ENCODE peak calls at places on chromosomes 3 and 15, in six cellular contexts. One of them, this sample, is unnamed.
A peak's percentile ranks its signal among the peaks of the same experiment; 100 is the strongest.

GRCh38 chr3:72044231-72044935 is 259.4 kb upstream of the PROK2 start:
- DNase-seq in K562: peak; percentile 7
- DNase-seq in HepG2: no peak
- DNase-seq in SK-N-SH: no peak
- DNase-seq in H1: no peak
- DNase-seq in HL-60: no peak
- DNase-seq in this sample: no peak

GRCh38 chr15:52121896-52122295 is 9.3 kb upstream of the BCL2L10 start:
- DNase-seq in HepG2: no peak
- DNase-seq in K562: no peak
- DNase-seq in SK-N-SH: no peak
- DNase-seq in HL-60: no peak
- DNase-seq in H1: no peak
- DNase-seq in this sample: no peak

GRCh38 chr15:66936115-66936863 is 129.1 kb upstream of the SMAD3 start:
- DNase-seq in HL-60: no peak
- DNase-seq in SK-N-SH: peak; percentile 55
- DNase-seq in H1: no peak
- DNase-seq in HepG2: no peak
- DNase-seq in K562: no peak
- DNase-seq in this sample: no peak

GRCh38 chr3:109930592-109930991 is 593.2 kb upstream of the DPPA4 start:
- DNase-seq in SK-N-SH: no peak
- DNase-seq in HepG2: no peak
- DNase-seq in HL-60: no peak
- DNase-seq in K562: no peak
- DNase-seq in H1: no peak
- DNase-seq in this sample: no peak

GRCh38 chr15:62606376-62607164 is 436.0 kb upstream of the TPM1 start:
- DNase-seq in SK-N-SH: no peak
- DNase-seq in HepG2: no peak
- DNase-seq in H1: no peak
- DNase-seq in HL-60: no peak
- DNase-seq in K562: no peak
- DNase-seq in this sample: no peak

GRCh38 chr3:129313983-129314756 is 35.5 kb downstream of the HMCES start:
- DNase-seq in H1: no peak
- DNase-seq in SK-N-SH: peak; percentile 34
- DNase-seq in HepG2: peak; percentile 85
- DNase-seq in HL-60: no peak
- DNase-seq in K562: no peak
- DNase-seq in this sample: no peak

GRCh38 chr3:71064288-71064975 is 519.1 kb downstream of the FOXP1 start:
- DNase-seq in K562: peak; percentile 80
- DNase-seq in SK-N-SH: peak; percentile 89
- DNase-seq in HepG2: peak; percentile 63
- DNase-seq in HL-60: peak; percentile 39
- DNase-seq in H1: no peak
- DNase-seq in this sample: no peak

GRCh38 chr15:40957581-40958051 is 4.3 kb downstream of the CHAC1 start:
- DNase-seq in HepG2: no peak
- DNase-seq in SK-N-SH: peak; percentile 66
- DNase-seq in K562: no peak
- DNase-seq in H1: no peak
- DNase-seq in HL-60: no peak
- DNase-seq in this sample: no peak

GRCh38 chr3:188900421-188900941 is 271.3 kb upstream of the TPRG1 start:
- DNase-seq in HepG2: no peak
- DNase-seq in H1: no peak
- DNase-seq in K562: no peak
- DNase-seq in SK-N-SH: no peak
- DNase-seq in HL-60: no peak
- DNase-seq in this sample: no peak

GRCh38 chr3:36709281-36709680 is 55.1 kb downstream of the DCLK3 start:
- DNase-seq in K562: no peak
- DNase-seq in HL-60: no peak
- DNase-seq in HepG2: no peak
- DNase-seq in H1: no peak
- DNase-seq in SK-N-SH: no peak
- DNase-seq in this sample: no peak

GRCh38 chr3:36714343-36714742 is 50.0 kb downstream of the DCLK3 start:
- DNase-seq in HepG2: no peak
- DNase-seq in HL-60: no peak
- DNase-seq in H1: no peak
- DNase-seq in SK-N-SH: no peak
- DNase-seq in K562: no peak
- DNase-seq in this sample: no peak

GRCh38 chr3:36709826-36710365 is 54.5 kb downstream of the DCLK3 start:
- DNase-seq in SK-N-SH: no peak
- DNase-seq in H1: no peak
- DNase-seq in HL-60: no peak
- DNase-seq in HepG2: no peak
- DNase-seq in K562: no peak
- DNase-seq in this sample: no peak

GRCh38 chr3:36710606-36711005 is 53.7 kb downstream of the DCLK3 start:
- DNase-seq in K562: no peak
- DNase-seq in H1: no peak
- DNase-seq in SK-N-SH: no peak
- DNase-seq in HepG2: no peak
- DNase-seq in HL-60: no peak
- DNase-seq in this sample: no peak

GRCh38 chr3:36713904-36714303 is 50.4 kb downstream of the DCLK3 start:
- DNase-seq in K562: no peak
- DNase-seq in H1: no peak
- DNase-seq in SK-N-SH: no peak
- DNase-seq in HL-60: no peak
- DNase-seq in HepG2: no peak
- DNase-seq in this sample: no peak
- TF ChIP-seq GABPA in K562: no peak
- TF ChIP-seq GABPA in H1: no peak
- TF ChIP-seq GABPA in SK-N-SH: no peak
- TF ChIP-seq GABPA in HL-60: no peak
- TF ChIP-seq GABPA in HepG2: no peak
- TF ChIP-seq GABPA in this sample: no peak

GRCh38 chr3:138049157-138049919 is 39.4 kb downstream of the CLDN18 start:
- DNase-seq in SK-N-SH: no peak
- DNase-seq in HL-60: no peak
- DNase-seq in H1: no peak
- DNase-seq in K562: peak; percentile 9
- DNase-seq in HepG2: no peak
- DNase-seq in this sample: no peak

GRCh38 chr3:138054057-138054456 is 44.1 kb downstream of the CLDN18 start:
- DNase-seq in H1: no peak
- DNase-seq in HL-60: no peak
- DNase-seq in K562: no peak
- DNase-seq in HepG2: no peak
- DNase-seq in SK-N-SH: no peak
- DNase-seq in this sample: no peak

GRCh38 chr3:138057384-138057783 is 47.4 kb downstream of the CLDN18 start:
- DNase-seq in K562: no peak
- DNase-seq in H1: no peak
- DNase-seq in HL-60: no peak
- DNase-seq in HepG2: no peak
- DNase-seq in SK-N-SH: no peak
- DNase-seq in this sample: no peak

GRCh38 chr3:138047596-138048195 is 37.7 kb downstream of the CLDN18 start:
- DNase-seq in HepG2: no peak
- DNase-seq in SK-N-SH: no peak
- DNase-seq in HL-60: no peak
- DNase-seq in K562: no peak
- DNase-seq in H1: no peak
- DNase-seq in this sample: no peak

GRCh38 chr3:138051946-138052802 is 42.2 kb downstream of the CLDN18 start:
- DNase-seq in H1: no peak
- DNase-seq in K562: peak; percentile 16
- DNase-seq in SK-N-SH: peak; percentile 34
- DNase-seq in HepG2: peak; percentile 28
- DNase-seq in HL-60: peak; percentile 16
- DNase-seq in this sample: no peak
- TF ChIP-seq GABPA in H1: no peak
- TF ChIP-seq GABPA in K562: no peak
- TF ChIP-seq GABPA in SK-N-SH: no peak
- TF ChIP-seq GABPA in HepG2: no peak
- TF ChIP-seq GABPA in HL-60: no peak
- TF ChIP-seq GABPA in this sample: no peak

GRCh38 chr3:159804726-159805410 is 183.8 kb upstream of the IL12A start:
- DNase-seq in HepG2: peak; percentile 73
- DNase-seq in H1: peak; percentile 49
- DNase-seq in SK-N-SH: peak; percentile 71
- DNase-seq in HL-60: peak; percentile 53
- DNase-seq in K562: peak; percentile 35
- DNase-seq in this sample: no peak
- TF ChIP-seq GABPA in HepG2: no peak
- TF ChIP-seq GABPA in H1: no peak
- TF ChIP-seq GABPA in SK-N-SH: no peak
- TF ChIP-seq GABPA in HL-60: no peak
- TF ChIP-seq GABPA in K562: no peak
- TF ChIP-seq GABPA in this sample: no peak

GRCh38 chr3:112089956-112090898 is 4.0 kb downstream of the C3orf52 start:
- DNase-seq in HepG2: no peak
- DNase-seq in HL-60: no peak
- DNase-seq in H1: no peak
- DNase-seq in K562: no peak
- DNase-seq in SK-N-SH: no peak
- DNase-seq in this sample: no peak
- TF ChIP-seq GABPA in HepG2: no peak
- TF ChIP-seq GABPA in HL-60: no peak
- TF ChIP-seq GABPA in H1: no peak
- TF ChIP-seq GABPA in K562: no peak
- TF ChIP-seq GABPA in SK-N-SH: no peak
- TF ChIP-seq GABPA in this sample: no peak

GRCh38 chr3:101158374-101158773 is 162.0 kb downstream of the IMPG2 start:
- DNase-seq in HL-60: no peak
- DNase-seq in H1: no peak
- DNase-seq in SK-N-SH: no peak
- DNase-seq in HepG2: no peak
- DNase-seq in K562: no peak
- DNase-seq in this sample: no peak

GRCh38 chr3:101159478-101159877 is 160.9 kb downstream of the IMPG2 start:
- DNase-seq in H1: no peak
- DNase-seq in HL-60: no peak
- DNase-seq in HepG2: no peak
- DNase-seq in SK-N-SH: no peak
- DNase-seq in K562: no peak
- DNase-seq in this sample: no peak

GRCh38 chr3:101166150-101166549 is 154.2 kb downstream of the IMPG2 start:
- DNase-seq in HL-60: no peak
- DNase-seq in SK-N-SH: no peak
- DNase-seq in HepG2: no peak
- DNase-seq in H1: no peak
- DNase-seq in K562: no peak
- DNase-seq in this sample: no peak

GRCh38 chr3:101167341-101167740 is 153.0 kb downstream of the IMPG2 start:
- DNase-seq in SK-N-SH: no peak
- DNase-seq in HepG2: no peak
- DNase-seq in HL-60: no peak
- DNase-seq in H1: no peak
- DNase-seq in K562: no peak
- DNase-seq in this sample: no peak

GRCh38 chr3:101163554-101163953 is 156.8 kb downstream of the IMPG2 start:
- DNase-seq in HepG2: no peak
- DNase-seq in K562: no peak
- DNase-seq in H1: no peak
- DNase-seq in HL-60: no peak
- DNase-seq in SK-N-SH: no peak
- DNase-seq in this sample: no peak
- TF ChIP-seq GABPA in HepG2: no peak
- TF ChIP-seq GABPA in K562: no peak
- TF ChIP-seq GABPA in H1: no peak
- TF ChIP-seq GABPA in HL-60: no peak
- TF ChIP-seq GABPA in SK-N-SH: no peak
- TF ChIP-seq GABPA in this sample: no peak

GRCh38 chr3:194145702-194146101 is 9.8 kb downstream of the HES1 start:
- DNase-seq in HepG2: no peak
- DNase-seq in HL-60: no peak
- DNase-seq in H1: no peak
- DNase-seq in K562: no peak
- DNase-seq in SK-N-SH: no peak
- DNase-seq in this sample: no peak

GRCh38 chr3:194148383-194148782 is 12.4 kb downstream of the HES1 start:
- DNase-seq in H1: no peak
- DNase-seq in HL-60: no peak
- DNase-seq in K562: no peak
- DNase-seq in HepG2: no peak
- DNase-seq in SK-N-SH: peak; percentile 32
- DNase-seq in this sample: no peak

GRCh38 chr3:194147679-194148078 is 11.7 kb downstream of the HES1 start:
- DNase-seq in HL-60: no peak
- DNase-seq in K562: no peak
- DNase-seq in H1: no peak
- DNase-seq in SK-N-SH: no peak
- DNase-seq in HepG2: no peak
- DNase-seq in this sample: no peak

GRCh38 chr3:194154346-194154745 is 18.4 kb downstream of the HES1 start:
- DNase-seq in SK-N-SH: no peak
- DNase-seq in HepG2: no peak
- DNase-seq in H1: no peak
- DNase-seq in K562: no peak
- DNase-seq in HL-60: no peak
- DNase-seq in this sample: no peak

GRCh38 chr3:194150252-194150934 is 14.4 kb downstream of the HES1 start:
- DNase-seq in SK-N-SH: no peak
- DNase-seq in K562: no peak
- DNase-seq in HepG2: no peak
- DNase-seq in HL-60: no peak
- DNase-seq in H1: no peak
- DNase-seq in this sample: no peak
- TF ChIP-seq GABPA in SK-N-SH: no peak
- TF ChIP-seq GABPA in K562: no peak
- TF ChIP-seq GABPA in HepG2: no peak
- TF ChIP-seq GABPA in HL-60: no peak
- TF ChIP-seq GABPA in H1: no peak
- TF ChIP-seq GABPA in this sample: no peak

GRCh38 chr15:76169013-76169412 is 109.2 kb downstream of the TMEM266 start:
- DNase-seq in H1: no peak
- DNase-seq in HL-60: peak; percentile 57
- DNase-seq in HepG2: no peak
- DNase-seq in SK-N-SH: no peak
- DNase-seq in K562: peak; percentile 70
- DNase-seq in this sample: no peak
- TF ChIP-seq GABPA in H1: no peak
- TF ChIP-seq GABPA in HL-60: no peak
- TF ChIP-seq GABPA in HepG2: no peak
- TF ChIP-seq GABPA in SK-N-SH: no peak
- TF ChIP-seq GABPA in K562: no peak
- TF ChIP-seq GABPA in this sample: no peak

GRCh38 chr3:49781415-49782199 is 4.7 kb downstream of the IP6K1 start:
- DNase-seq in K562: no peak
- DNase-seq in HepG2: peak; percentile 56
- DNase-seq in HL-60: no peak
- DNase-seq in SK-N-SH: no peak
- DNase-seq in H1: no peak
- DNase-seq in this sample: no peak
- TF ChIP-seq GABPA in K562: no peak
- TF ChIP-seq GABPA in HepG2: no peak
- TF ChIP-seq GABPA in HL-60: no peak
- TF ChIP-seq GABPA in SK-N-SH: no peak
- TF ChIP-seq GABPA in H1: no peak
- TF ChIP-seq GABPA in this sample: no peak

This sample was measured in GM12878.